ENCODE peak calls at places on chromosome 15, in seven cellular contexts. D is ascending aorta, T is IMR-90, X is uterus, O is fibroblast of lung, S is ovary, C is cardiac muscle cell. W is an unnamed sample.

GRCh38 chr15:35630985-35631384 is 85.0 kb upstream of the DPH6 start:
- DNase-seq in D (no peak), T (no peak), X (no peak), O (no peak), S (no peak), C (no peak), W (no peak)

GRCh38 chr15:67564590-67565345 is 22.3 kb downstream of the MAP2K5 start:
- DNase-seq in D (no peak), T (peak), X (no peak), O (peak), S (no peak), C (no peak), W (no peak)

GRCh38 chr15:62390793-62391543 is 225.9 kb upstream of the C2CD4B start:
- DNase-seq in D (peak), T (peak), X (peak), O (peak), S (peak), C (peak), W (peak)

GRCh38 chr15:71455878-71456277 is 340.6 kb downstream of the THSD4 start:
- DNase-seq in D (no peak), T (no peak), X (no peak), O (no peak), S (no peak), C (no peak), W (no peak)

GRCh38 chr15:95405447-95405846 is 925.1 kb upstream of the NR2F2 start:
- DNase-seq in D (no peak), T (peak), X (no peak), O (peak), S (no peak), C (no peak), W (no peak)

GRCh38 chr15:45776772-45777171 is 141.9 kb downstream of the SQOR start:
- DNase-seq in D (no peak), T (no peak), X (no peak), O (no peak), S (no peak), C (no peak), W (no peak)

GRCh38 chr15:80906159-80906775 is 83.4 kb downstream of the MESD start:
- DNase-seq in D (no peak), T (peak), X (no peak), O (peak), S (no peak), C (peak), W (no peak)

GRCh38 chr15:56815247-56815646 is 81.9 kb upstream of the ZNF280D start:
- DNase-seq in D (no peak), T (no peak), X (no peak), O (no peak), S (no peak), C (no peak), W (no peak)

GRCh38 chr15:89964555-89964954 is 36.6 kb upstream of the ZNF710 start:
- DNase-seq in D (no peak), T (no peak), X (no peak), O (no peak), S (no peak), C (no peak), W (no peak)

GRCh38 chr15:64547275-64547674 is 86.9 kb downstream of the ZNF609 start:
- DNase-seq in D (no peak), T (no peak), X (no peak), O (no peak), S (no peak), C (no peak), W (no peak)

GRCh38 chr15:93265046-93265658 is 176.1 kb upstream of the RGMA start:
- DNase-seq in D (no peak), T (no peak), X (no peak), O (peak), S (no peak), C (no peak), W (no peak)

GRCh38 chr15:66986951-66987350 is 78.5 kb upstream of the SMAD3 start:
- DNase-seq in D (no peak), T (no peak), X (no peak), O (no peak), S (no peak), C (no peak), W (no peak)

GRCh38 chr15:58438956-58439355 is 7.2 kb downstream of the LIPC start:
- DNase-seq in D (no peak), T (peak), X (no peak), O (peak), S (peak), C (peak), W (no peak)

GRCh38 chr15:87827126-87827525 is 429.4 kb downstream of the NTRK3 start:
- DNase-seq in D (no peak), T (peak), X (no peak), O (peak), S (no peak), C (no peak), W (no peak)

GRCh38 chr15:63029701-63030100 is 12.8 kb upstream of the TPM1 start:
- DNase-seq in D (no peak), T (no peak), X (no peak), O (no peak), S (no peak), C (no peak), W (no peak)

GRCh38 chr15:28886431-28887343 is 913 bp downstream of the APBA2 start:
- DNase-seq in D (no peak), T (no peak), X (no peak), O (no peak), S (no peak), C (peak), W (no peak)

GRCh38 chr15:74497584-74497983 is 36.6 kb upstream of the UBL7 start:
- DNase-seq in D (no peak), T (no peak), X (no peak), O (no peak), S (no peak), C (no peak), W (no peak)

GRCh38 chr15:76206325-76206976 is 104.8 kb downstream of the ETFA start:
- DNase-seq in D (peak), T (peak), X (peak), O (peak), S (peak), C (peak), W (peak)

GRCh38 chr15:95684693-95685115 is 645.8 kb upstream of the NR2F2 start:
- DNase-seq in D (no peak), T (peak), X (no peak), O (peak), S (peak), C (no peak), W (no peak)

GRCh38 chr15:51130344-51130743 is 35.6 kb upstream of the TNFAIP8L3 start:
- DNase-seq in D (no peak), T (no peak), X (no peak), O (no peak), S (no peak), C (no peak), W (no peak)

GRCh38 chr15:51131596-51132290 is 37.0 kb upstream of the TNFAIP8L3 start:
- DNase-seq in D (no peak), T (no peak), X (no peak), O (no peak), S (no peak), C (no peak), W (no peak)

GRCh38 chr15:51128701-51129100 is 34.0 kb upstream of the TNFAIP8L3 start:
- DNase-seq in D (no peak), T (peak), X (no peak), O (peak), S (no peak), C (no peak), W (no peak)

GRCh38 chr15:51126842-51127241 is 32.1 kb upstream of the TNFAIP8L3 start:
- DNase-seq in D (no peak), T (no peak), X (no peak), O (no peak), S (no peak), C (no peak), W (no peak)

DNA sequence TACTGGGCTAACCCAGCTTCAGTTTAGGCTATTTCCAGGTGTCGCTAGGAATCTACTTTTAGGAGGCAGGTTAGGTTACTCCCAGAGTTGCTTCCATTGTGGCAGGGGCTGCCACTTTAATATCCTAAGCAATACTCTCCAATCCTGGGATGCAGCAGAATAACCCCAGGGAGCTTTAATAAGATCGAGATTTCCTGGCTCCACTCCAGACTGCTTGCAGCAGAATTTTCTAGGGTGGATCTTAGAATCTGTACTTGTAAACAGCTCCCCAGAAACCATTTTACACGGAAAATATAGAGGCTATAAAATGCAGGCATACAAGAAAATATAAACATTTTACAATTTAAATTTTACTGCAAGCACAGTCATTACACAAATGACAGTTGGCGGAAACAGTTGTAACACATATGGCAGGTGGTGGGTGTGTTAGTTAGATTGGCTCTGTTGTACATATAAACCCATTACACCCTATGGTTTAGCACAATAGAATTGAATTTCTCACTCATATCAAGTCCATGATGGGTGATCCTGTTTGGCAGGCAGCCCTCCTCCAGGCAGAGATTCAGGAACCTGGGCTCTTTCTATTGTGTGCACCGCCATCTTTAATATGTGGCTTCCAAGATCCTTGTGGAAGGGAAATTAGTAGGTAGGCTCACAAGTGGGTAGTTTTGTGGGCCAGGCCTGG is 34.9 kb upstream of the TNFAIP8L3 start:
- DNase-seq in D (no peak), T (no peak), X (no peak), O (no peak), S (no peak), C (no peak), W (no peak)
- H3K27ac ChIP-seq in D (no peak), T (no peak), X (no peak), O (no peak), S (no peak), C (no peak), W (no peak)

DNA sequence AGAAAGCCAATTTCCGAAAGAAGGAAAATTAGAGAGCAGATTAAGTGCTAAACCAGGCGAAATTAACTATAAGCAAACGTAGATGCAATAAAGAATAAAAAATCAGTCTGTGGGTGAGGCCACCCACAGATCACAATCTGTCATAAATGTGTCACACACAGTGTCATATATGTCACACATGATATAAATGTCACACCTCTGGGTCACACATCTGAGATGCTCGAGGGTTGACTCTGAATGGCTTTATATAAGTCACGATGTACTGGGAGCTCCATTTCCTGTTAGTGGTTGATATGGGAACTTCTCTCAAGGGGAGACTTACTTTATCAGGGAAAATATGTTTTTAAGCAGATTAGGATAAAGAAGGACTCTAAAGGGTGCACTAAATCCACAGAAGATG is 84.0 kb upstream of the MEF2A start:
- DNase-seq in D (no peak), T (no peak), X (no peak), O (no peak), S (no peak), C (no peak), W (no peak)
- H3K4me3 ChIP-seq in D (no peak), T (no peak), X (no peak), O (no peak), S (no peak), C (no peak), W (no peak)

DNA sequence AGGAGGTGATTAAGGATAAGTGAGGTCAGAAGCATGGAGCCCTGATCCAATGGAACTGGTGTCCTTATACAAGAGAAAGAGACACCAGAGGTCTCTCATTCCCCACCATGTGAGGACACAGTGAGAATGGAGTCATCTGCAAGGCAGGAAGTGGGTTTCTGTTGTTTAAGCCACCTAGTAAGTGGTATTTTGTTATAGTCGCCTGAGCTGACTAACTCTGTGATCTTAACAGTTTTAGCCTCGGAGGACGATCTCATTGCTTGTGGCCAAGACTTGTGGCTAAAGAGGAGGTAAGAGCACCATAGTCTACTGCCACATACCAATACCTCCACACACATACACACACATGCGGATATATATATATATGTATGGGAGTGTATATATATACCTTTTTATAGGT is 73.8 kb downstream of the MCTP2 start:
- DNase-seq in D (no peak), T (peak), X (no peak), O (peak), S (no peak), C (no peak), W (no peak)
- H3K27ac ChIP-seq in D (no peak), T (no peak), X (no peak), O (no peak), S (no peak), C (no peak), W (no peak)

GRCh38 chr15:85488997-85489396 is 108.6 kb downstream of the AKAP13 start:
- DNase-seq in D (no peak), T (no peak), X (no peak), O (no peak), S (no peak), C (no peak), W (no peak)
- H3K4me3 ChIP-seq in D (no peak), T (no peak), X (no peak), O (no peak), S (no peak), C (no peak), W (no peak)

GRCh38 chr15:70054884-70055387 is 42.8 kb downstream of the TLE3 start:
- DNase-seq in D (no peak), T (no peak), X (peak), O (no peak), S (peak), C (no peak), W (no peak)
- H3K27ac ChIP-seq in D (no peak), T (no peak), X (no peak), O (no peak), S (no peak), C (no peak), W (no peak)

DNA sequence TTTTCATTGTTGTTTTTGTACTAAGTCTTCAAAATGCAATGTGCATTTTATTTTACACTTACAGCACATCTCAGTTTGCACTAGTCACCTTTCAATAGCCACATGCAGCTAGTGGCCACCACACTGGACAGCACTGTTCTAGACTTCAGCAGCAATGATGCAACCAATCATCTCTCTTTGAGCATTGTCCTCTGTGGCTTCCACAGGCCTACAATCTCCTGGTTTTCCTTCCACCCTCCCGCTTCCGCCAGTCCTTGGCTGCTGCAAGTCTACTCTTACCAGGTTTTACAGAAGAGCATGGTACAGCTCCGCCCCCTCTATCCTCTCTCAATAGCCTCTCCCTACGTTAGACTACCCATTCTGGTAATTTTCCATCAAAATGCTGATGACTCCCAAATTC is 25.1 kb upstream of the FSIP1 start:
- DNase-seq in D (no peak), T (no peak), X (no peak), O (no peak), S (no peak), C (no peak), W (no peak)
- H3K4me3 ChIP-seq in D (no peak), T (no peak), X (no peak), O (no peak), S (no peak), C (no peak), W (no peak)

GRCh38 chr15:85495542-85495941 is 115.1 kb downstream of the AKAP13 start:
- DNase-seq in D (no peak), T (no peak), X (no peak), O (no peak), S (no peak), C (no peak), W (no peak)
- H3K27ac ChIP-seq in D (no peak), T (no peak), X (no peak), O (no peak), S (no peak), C (no peak), W (no peak)

GRCh38 chr15:40762919-40763800 is 708 bp upstream of the GCHFR start:
- DNase-seq in D (peak), T (peak), X (peak), O (peak), S (peak), C (no peak), W (no peak)
- H3K4me3 ChIP-seq in D (peak), T (peak), X (peak), O (peak), S (peak), C (peak), W (peak)

GRCh38 chr15:22969512-22969911 is 10.7 kb downstream of the CYFIP1 start:
- DNase-seq in D (no peak), T (no peak), X (no peak), O (no peak), S (no peak), C (no peak), W (no peak)

GRCh38 chr15:22966321-22967083 is 13.7 kb downstream of the CYFIP1 start:
- DNase-seq in D (no peak), T (no peak), X (no peak), O (no peak), S (no peak), C (no peak), W (no peak)

GRCh38 chr15:22963546-22964125 is 16.5 kb downstream of the CYFIP1 start:
- DNase-seq in D (no peak), T (peak), X (no peak), O (no peak), S (no peak), C (no peak), W (no peak)

GRCh38 chr15:22967084-22967770 is 12.9 kb downstream of the CYFIP1 start:
- DNase-seq in D (no peak), T (no peak), X (no peak), O (no peak), S (no peak), C (no peak), W (no peak)

DNA sequence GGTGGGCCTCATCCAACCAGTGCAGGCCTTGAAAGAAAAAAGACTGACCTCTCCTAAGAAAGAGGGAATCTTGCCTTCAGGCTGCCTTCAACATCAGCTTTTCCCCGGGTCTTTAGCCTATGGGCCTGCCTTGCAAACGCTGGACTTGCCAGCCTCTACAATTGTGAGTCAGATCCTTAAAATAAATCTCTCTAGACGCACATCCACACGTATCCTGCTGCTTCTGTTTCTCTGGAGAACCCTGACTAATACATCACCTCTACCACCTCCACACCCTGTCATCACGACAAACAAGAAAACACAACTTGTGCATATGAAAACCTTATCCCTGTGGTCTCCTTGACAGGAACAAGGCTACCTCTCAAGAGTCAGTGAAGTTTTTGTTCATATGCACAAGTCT is 11.8 kb downstream of the CYFIP1 start:
- DNase-seq in D (no peak), T (peak), X (no peak), O (peak), S (no peak), C (no peak), W (no peak)
- H3K27ac ChIP-seq in D (peak), T (no peak), X (no peak), O (peak), S (no peak), C (no peak), W (no peak)

GRCh38 chr15:43749690-43750345 is 3.6 kb downstream of the PDIA3 start:
- DNase-seq in D (no peak), T (no peak), X (no peak), O (no peak), S (no peak), C (no peak), W (no peak)
- H3K4me3 ChIP-seq in D (peak), T (no peak), X (no peak), O (peak), S (no peak), C (no peak), W (peak)